ENCODE peak calls at places on chromosomes 2 and 18, in four cellular contexts. I is HCT116, U is K562, S is Panc1. M is an unnamed sample.

GRCh38 chr2:64770137-64770780 is 116.5 kb upstream of the SERTAD2 start:
- DNase-seq in S (no peak), U (peak), I (no peak), M (no peak)

GRCh38 chr18:49459404-49460171 is 857 bp downstream of the DYM start:
- DNase-seq in S (no peak), I (no peak), U (peak), M (no peak)

GRCh38 chr2:48733067-48733503 is 22.4 kb downstream of the LHCGR start:
- DNase-seq in U (no peak), I (no peak), S (no peak), M (no peak)

GRCh38 chr2:24891201-24891600 is 28.8 kb downstream of the ADCY3 start:
- DNase-seq in S (no peak), I (no peak), U (no peak), M (no peak)

GRCh38 chr2:232268631-232269030 is 109.9 kb upstream of the ALPP start:
- DNase-seq in I (no peak), S (no peak), U (no peak), M (no peak)

GRCh38 chr2:174678395-174678794 is 80.8 kb upstream of the WIPF1 start:
- DNase-seq in I (no peak), U (no peak), S (no peak), M (no peak)

GRCh38 chr2:201403904-201404303 is 46.8 kb upstream of the FLACC1 start:
- DNase-seq in U (no peak), S (no peak), I (no peak), M (no peak)

GRCh38 chr2:241882090-241882625 is 12.6 kb downstream of the RTP5 start:
- DNase-seq in U (peak), I (no peak), S (no peak), M (no peak)

GRCh38 chr2:180707867-180708205 is 272.6 kb upstream of the UBE2E3 start:
- DNase-seq in U (no peak), I (peak), S (no peak), M (peak)

GRCh38 chr2:25238920-25239319 is 70.5 kb upstream of the POMC start:
- DNase-seq in I (no peak), S (no peak), U (no peak), M (no peak)

GRCh38 chr2:121547646-121548045 is 17.0 kb downstream of the RNU4ATAC start:
- DNase-seq in S (no peak), U (no peak), I (no peak), M (no peak)

GRCh38 chr2:101587251-101587650 is 110.3 kb upstream of the MAP4K4 start:
- DNase-seq in S (no peak), I (no peak), U (no peak), M (no peak)

GRCh38 chr2:68931799-68932198 is 20.9 kb downstream of the GKN2 start:
- DNase-seq in U (no peak), I (no peak), S (no peak), M (no peak)

GRCh38 chr2:42947809-42948595 is 155.6 kb upstream of the HAAO start:
- DNase-seq in I (no peak), S (no peak), U (no peak), M (no peak)

GRCh38 chr2:201707753-201708152 is 9.3 kb upstream of the MPP4 start:
- DNase-seq in I (no peak), U (no peak), S (no peak), M (no peak)

GRCh38 chr2:28802975-28803429 is 7.6 kb upstream of the SPDYA start:
- DNase-seq in S (no peak), I (no peak), U (no peak), M (no peak)

GRCh38 chr2:106890611-106891010 is 4.6 kb upstream of the ST6GAL2 start:
- DNase-seq in I (no peak), S (no peak), U (no peak), M (no peak)

GRCh38 chr18:49725809-49726514 is 87.4 kb downstream of the ACAA2 start:
- DNase-seq in S (no peak), I (peak), U (peak), M (peak)

GRCh38 chr2:219643788-219644398 is 16.5 kb downstream of the SLC4A3 start:
- DNase-seq in U (no peak), S (no peak), I (no peak), M (no peak)

GRCh38 chr18:46370898-46371297 is 266.7 kb downstream of the HAUS1 start:
- DNase-seq in S (no peak), U (no peak), I (no peak), M (no peak)

GRCh38 chr2:75224636-75225094 is 25.3 kb upstream of the TACR1 start:
- DNase-seq in S (no peak), I (no peak), U (no peak), M (no peak)

GRCh38 chr18:76450912-76451421 is 44.1 kb downstream of the ZNF516 start:
- DNase-seq in I (no peak), S (no peak), U (no peak), M (no peak)

GRCh38 chr2:8086796-8087479 is 594.9 kb upstream of the ID2 start:
- DNase-seq in S (no peak), I (no peak), U (no peak), M (no peak)

GRCh38 chr2:215904101-215904500 is 109.2 kb downstream of the MREG start:
- DNase-seq in S (no peak), I (no peak), U (no peak), M (no peak)

GRCh38 chr2:97871096-97871780 is 124.5 kb downstream of the TMEM131 start:
- DNase-seq in S (no peak), I (peak), U (no peak), M (peak)

GRCh38 chr2:150271952-150272351 is 215.5 kb downstream of the RND3 start:
- DNase-seq in U (no peak), S (no peak), I (no peak), M (no peak)

GRCh38 chr2:181143790-181144300 is 163.4 kb downstream of the UBE2E3 start:
- DNase-seq in U (no peak), I (no peak), S (no peak), M (no peak)

GRCh38 chr2:25420820-25421237 is 79.1 kb upstream of the DNMT3A start:
- DNase-seq in U (no peak), S (no peak), I (no peak), M (no peak)

GRCh38 chr18:34867520-34867919 is 157.4 kb downstream of the DTNA start:
- DNase-seq in S (no peak), U (no peak), I (peak), M (peak)

GRCh38 chr18:58819051-58819450 is 45.6 kb upstream of the ZNF532 start:
- DNase-seq in I (no peak), S (no peak), U (no peak), M (no peak)

GRCh38 chr2:216235896-216236295 is 126.7 kb downstream of the XRCC5 start:
- DNase-seq in I (no peak), S (no peak), U (no peak), M (no peak)

GRCh38 chr2:62537814-62538213 is 31.8 kb upstream of the TMEM17 start:
- DNase-seq in S (no peak), I (no peak), U (no peak), M (no peak)

GRCh38 chr2:173050684-173051083 is 25.0 kb upstream of the MAP3K20 start:
- DNase-seq in S (no peak), I (no peak), U (no peak), M (no peak)

GRCh38 chr2:215870088-215870490 is 143.3 kb downstream of the MREG start:
- DNase-seq in U (no peak), I (peak), S (no peak), M (no peak)

GRCh38 chr2:133789743-133790142 is 221.5 kb upstream of the NCKAP5 start:
- DNase-seq in I (no peak), U (no peak), S (no peak), M (peak)

GRCh38 chr2:133790706-133791105 is 222.4 kb upstream of the NCKAP5 start:
- DNase-seq in S (no peak), U (no peak), I (no peak), M (no peak)

GRCh38 chr2:133792223-133792622 is 224.0 kb upstream of the NCKAP5 start:
- DNase-seq in S (no peak), I (no peak), U (no peak), M (no peak)

GRCh38 chr2:133788391-133788790 is 220.1 kb upstream of the NCKAP5 start:
- DNase-seq in S (no peak), I (no peak), U (no peak), M (no peak)

GRCh38 chr2:133791191-133791590 is 222.9 kb upstream of the NCKAP5 start:
- DNase-seq in S (no peak), I (no peak), U (no peak), M (no peak)
- TF ChIP-seq TCF7L2 in S (no peak), I (no peak), U (no peak), M (no peak)

GRCh38 chr2:190123956-190124355 is 61.4 kb upstream of the MSTN start:
- DNase-seq in U (no peak), S (no peak), I (no peak), M (no peak)
- TF ChIP-seq TCF7L2 in U (no peak), S (no peak), I (no peak), M (no peak)

GRCh38 chr2:217942731-217943335 is 60.0 kb downstream of the TNS1 start:
- DNase-seq in S (no peak), I (no peak), U (no peak), M (peak)

GRCh38 chr2:217944923-217945322 is 57.9 kb downstream of the TNS1 start:
- DNase-seq in U (no peak), I (no peak), S (no peak), M (no peak)

GRCh38 chr2:217941886-217942728 is 60.7 kb downstream of the TNS1 start:
- DNase-seq in S (no peak), I (no peak), U (no peak), M (no peak)

GRCh38 chr2:217944366-217944765 is 58.4 kb downstream of the TNS1 start:
- DNase-seq in I (no peak), U (no peak), S (no peak), M (no peak)

GRCh38 chr2:217943379-217944321 is 59.1 kb downstream of the TNS1 start:
- DNase-seq in U (peak), S (no peak), I (peak), M (peak)
- TF ChIP-seq TCF7L2 in U (no peak), S (no peak), I (no peak), M (no peak)

DNA sequence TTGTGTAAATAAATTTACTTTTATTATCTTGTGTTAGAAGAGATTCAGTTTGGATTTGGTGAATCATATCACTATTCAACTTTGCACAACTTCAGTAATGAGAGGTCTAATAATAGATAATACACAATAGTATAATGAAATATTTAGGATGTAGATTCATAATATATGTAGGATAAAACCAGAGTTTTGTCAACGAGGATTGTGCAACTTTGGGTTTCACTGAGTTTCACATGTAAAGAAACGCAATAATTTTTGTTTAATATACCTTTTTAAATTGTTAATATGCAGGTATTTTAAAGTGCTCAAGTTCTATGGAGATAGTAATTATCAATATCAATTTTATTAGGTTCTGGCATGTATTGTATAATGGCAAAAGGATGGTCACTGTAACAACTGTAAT is 5.3 kb downstream of the CALCRL start:
- DNase-seq in S (no peak), U (no peak), I (no peak), M (no peak)
- TF ChIP-seq TCF7L2 in S (no peak), U (no peak), I (no peak), M (no peak)

GRCh38 chr2:237867465-237867864 is 8.0 kb downstream of the RAMP1 start:
- DNase-seq in S (no peak), I (no peak), U (no peak), M (no peak)
- TF ChIP-seq TCF7L2 in S (no peak), I (no peak), U (no peak), M (no peak)

GRCh38 chr2:58606799-58607198 is 365.7 kb upstream of the FANCL start:
- DNase-seq in I (no peak), S (no peak), U (no peak), M (no peak)
- TF ChIP-seq TCF7L2 in I (no peak), S (no peak), U (no peak), M (no peak)